ENCODE peak calls at places on chromosomes 3 and 15, in five cellular contexts. X is HCT116, H is HepG2, W is H1, N is K562. C is an unnamed sample. For H3K4me1, the result is how much of the 10 kb centered on the place peaks cover.

GRCh38 chr3:170247875-170248274 is 25.7 kb downstream of the PRKCI start:
- DNase-seq in X (no peak), N (no peak), H (no peak), W (no peak), C (no peak)

GRCh38 chr3:64214697-64215018 is 10.6 kb downstream of the PRICKLE2 start:
- DNase-seq in X (no peak), N (no peak), H (no peak), W (no peak), C (no peak)

GRCh38 chr15:65110676-65111292 is 4.2 kb downstream of the UBAP1L start:
- DNase-seq in N (no peak), H (no peak), X (no peak), W (no peak), C (no peak)

GRCh38 chr15:38028869-38029268 is 94.4 kb downstream of the TMCO5A start:
- DNase-seq in N (no peak), H (no peak), X (no peak), W (no peak), C (no peak)

GRCh38 chr3:132289311-132289710 is 27.9 kb upstream of the ACP3 start:
- DNase-seq in H (no peak), W (no peak), N (no peak), X (no peak), C (no peak)

GRCh38 chr15:52730163-52730562 is 51.0 kb upstream of the ATOSA start:
- DNase-seq in N (no peak), W (no peak), H (no peak), X (no peak), C (no peak)

GRCh38 chr3:148372476-148372875 is 325.2 kb upstream of the AGTR1 start:
- DNase-seq in W (no peak), H (no peak), N (no peak), X (no peak), C (no peak)

GRCh38 chr3:14441920-14442300 is 39.5 kb downstream of the SLC6A6 start:
- DNase-seq in W (no peak), X (no peak), N (no peak), H (no peak), C (no peak)

GRCh38 chr15:87733005-87733404 is 523.5 kb downstream of the NTRK3 start:
- DNase-seq in X (no peak), H (no peak), N (no peak), W (no peak), C (no peak)

GRCh38 chr3:195548496-195548895 is 5.4 kb upstream of the PPP1R2 start:
- DNase-seq in X (no peak), N (no peak), H (peak), W (no peak), C (no peak)

GRCh38 chr3:37608061-37608702 is 253.5 kb upstream of the CTDSPL start:
- DNase-seq in H (peak), X (no peak), W (no peak), N (no peak), C (no peak)

GRCh38 chr15:92167413-92167950 is 226.2 kb upstream of the ST8SIA2 start:
- DNase-seq in H (peak), X (no peak), W (no peak), N (no peak), C (no peak)

GRCh38 chr15:29835301-29835700 is 13.0 kb upstream of the TJP1 start:
- DNase-seq in X (no peak), N (no peak), H (no peak), W (no peak), C (no peak)

DNA sequence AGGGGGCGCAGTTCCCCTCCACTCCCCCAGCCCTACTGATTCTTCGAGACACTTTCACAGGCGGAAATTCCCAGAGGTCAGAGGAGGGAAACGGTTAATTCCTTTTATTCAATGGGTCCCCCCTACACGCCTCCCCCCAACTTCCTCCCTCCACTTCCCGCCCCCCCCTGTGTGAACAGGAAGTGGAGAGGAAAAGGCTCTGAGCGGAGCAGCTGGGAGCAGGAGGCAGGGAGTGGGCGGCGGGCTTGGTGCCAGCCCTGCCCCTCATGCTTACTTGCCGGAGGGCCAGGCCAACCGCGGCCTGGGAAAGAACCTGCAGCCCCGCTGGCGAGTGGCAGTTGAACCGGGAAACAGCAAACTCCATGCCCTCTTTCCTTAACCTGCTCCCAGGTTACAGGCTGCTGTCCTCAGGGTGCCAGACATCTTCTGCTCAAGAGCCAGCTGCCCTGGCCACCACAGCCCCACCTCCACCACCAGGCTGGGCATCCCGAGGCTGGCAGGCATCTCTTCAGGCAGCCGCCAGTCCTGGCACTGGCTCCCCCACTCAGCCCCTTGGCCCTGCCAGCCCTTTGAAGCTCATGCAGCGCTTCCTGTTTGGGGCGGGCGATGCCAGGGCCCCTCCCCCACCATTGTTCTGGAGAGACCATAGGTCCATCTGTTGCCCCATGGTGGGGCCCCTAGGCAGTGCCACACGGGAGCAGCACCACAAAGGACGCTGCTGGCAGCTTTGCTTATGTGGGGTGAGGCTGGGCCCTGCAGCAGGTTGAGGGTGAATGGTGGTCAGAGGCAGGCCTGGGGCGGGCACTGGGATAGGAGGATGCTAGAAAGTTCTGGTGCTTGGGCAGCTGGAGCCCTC is 12.9 kb downstream of the VPS18 start:
- DNase-seq in N (peak), H (no peak), W (no peak), X (no peak), C (no peak)
- H3K9ac ChIP-seq in N (peak), H (peak), W (no peak), X (peak), C (no peak)

GRCh38 chr15:70259640-70260066 is 161.9 kb upstream of the TLE3 start:
- DNase-seq in H (peak), N (peak), W (no peak), X (no peak), C (no peak)

GRCh38 chr15:70260096-70260495 is 162.4 kb upstream of the TLE3 start:
- DNase-seq in X (no peak), W (no peak), H (no peak), N (no peak), C (no peak)

GRCh38 chr15:70262171-70262570 is 164.5 kb upstream of the TLE3 start:
- DNase-seq in X (no peak), H (no peak), N (no peak), W (no peak), C (no peak)

GRCh38 chr15:70260580-70260979 is 162.9 kb upstream of the TLE3 start:
- DNase-seq in N (no peak), X (no peak), H (no peak), W (no peak), C (no peak)

DNA sequence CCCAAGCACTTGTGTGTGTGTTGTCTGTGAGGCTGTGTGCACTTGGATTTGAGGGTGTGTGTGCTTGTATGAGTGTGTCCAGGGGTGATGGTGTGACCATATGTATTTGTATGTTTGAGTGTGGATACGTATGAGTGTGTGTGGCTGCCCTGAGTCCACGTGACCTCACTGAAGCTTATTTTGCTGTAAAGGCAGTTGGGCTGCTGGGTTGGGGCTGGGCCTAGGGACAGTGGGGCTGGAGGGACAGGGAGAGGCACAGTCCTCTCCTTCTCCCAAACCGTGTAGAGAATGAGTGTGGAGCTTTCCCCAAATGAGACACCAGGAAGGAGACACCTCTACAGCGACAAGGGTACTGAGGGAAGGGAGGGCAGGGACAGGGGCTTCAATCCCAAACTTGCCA is 163.4 kb upstream of the TLE3 start:
- DNase-seq in W (no peak), X (no peak), H (no peak), N (no peak), C (no peak)
- TF ChIP-seq ZNF274 in W (no peak), X (no peak), H (no peak), N (no peak), C (no peak)

DNA sequence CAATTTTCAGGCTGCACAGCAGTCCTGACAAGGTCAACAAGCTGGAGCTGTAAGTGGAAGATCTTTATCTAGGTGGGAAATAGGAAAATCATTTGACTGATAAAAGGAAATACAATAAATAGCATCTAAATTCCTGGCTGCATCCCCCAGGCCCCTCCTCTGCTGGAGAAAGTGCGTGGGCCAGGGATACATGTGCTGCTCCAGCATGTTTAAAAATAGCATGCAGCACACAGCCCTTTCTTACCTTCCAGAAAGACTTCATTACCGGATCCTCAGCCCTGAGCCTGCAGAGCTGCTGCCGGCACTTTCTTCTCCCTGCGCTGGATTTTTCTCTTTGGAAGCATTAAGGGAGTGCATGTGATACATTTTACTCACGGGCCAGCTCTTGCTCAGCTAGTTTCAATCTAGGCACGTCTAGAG is 77.3 kb downstream of the HMG20A start:
- DNase-seq in W (no peak), N (no peak), X (no peak), H (no peak), C (no peak)
- H3K4me1 ChIP-seq in W (under half), N (under half), X (under half), H (under half), C (under half)

DNA sequence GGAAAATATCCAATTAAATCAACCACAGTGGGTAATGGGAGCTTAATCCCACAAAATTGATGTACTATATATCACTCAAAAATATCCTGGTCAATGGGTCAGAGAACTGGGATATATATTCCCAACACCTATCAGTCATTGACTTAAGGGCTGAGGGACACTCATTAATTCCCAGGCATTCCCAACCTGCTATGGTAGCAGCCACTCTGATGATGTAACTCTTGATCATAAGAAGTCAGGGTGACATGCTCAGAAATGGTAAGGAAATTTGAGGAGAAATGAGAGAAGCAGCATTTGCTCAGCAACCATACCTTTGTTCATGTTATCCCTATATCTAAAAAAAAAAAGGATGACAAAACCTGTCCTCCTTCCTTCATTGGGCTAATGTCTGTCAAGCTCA is 3.1 kb upstream of the PLOD2 start:
- DNase-seq in W (no peak), X (no peak), H (no peak), N (no peak), C (no peak)
- H3K9ac ChIP-seq in W (no peak), X (no peak), H (no peak), N (no peak), C (no peak)

GRCh38 chr3:158731525-158731924 is 732 bp downstream of the RARRES1 start:
- DNase-seq in X (no peak), W (no peak), N (no peak), H (no peak), C (no peak)

GRCh38 chr3:158735296-158736033 is 3.2 kb upstream of the RARRES1 start:
- DNase-seq in X (no peak), N (no peak), W (no peak), H (no peak), C (no peak)

GRCh38 chr3:158732856-158733200 is 571 bp upstream of the RARRES1 start:
- DNase-seq in H (no peak), W (no peak), N (no peak), X (no peak), C (no peak)

GRCh38 chr3:158728851-158729250 is 3.4 kb downstream of the RARRES1 start:
- DNase-seq in H (no peak), X (no peak), N (no peak), W (no peak), C (no peak)

GRCh38 chr3:158731938-158732855 is at the start of gene RARRES1:
- DNase-seq in N (no peak), H (no peak), W (peak), X (no peak), C (no peak)
- TF ChIP-seq ZNF274 in N (no peak), H (no peak), W (no peak), X (no peak), C (no peak)

GRCh38 chr3:31906182-31906581 is 74.9 kb downstream of the OSBPL10 start:
- DNase-seq in N (no peak), H (no peak), W (no peak), X (no peak), C (no peak)

GRCh38 chr3:31911124-31911523 is 69.9 kb downstream of the OSBPL10 start:
- DNase-seq in H (no peak), N (no peak), X (no peak), W (no peak), C (no peak)

GRCh38 chr3:31908391-31909097 is 72.5 kb downstream of the OSBPL10 start:
- DNase-seq in W (no peak), N (no peak), H (peak), X (peak), C (no peak)

GRCh38 chr3:31909455-31909854 is 71.6 kb downstream of the OSBPL10 start:
- DNase-seq in X (no peak), W (no peak), N (no peak), H (no peak), C (no peak)

GRCh38 chr3:31911643-31912042 is 69.4 kb downstream of the OSBPL10 start:
- DNase-seq in X (no peak), N (no peak), W (no peak), H (no peak), C (no peak)
- H3K4me1 ChIP-seq in X (under half), N (under half), W (under half), H (under half), C (under half)